ENCODE peak calls at places on chromosomes 13 and 19, in five cellular contexts. R, Z, S, F and T are unnamed samples.

GRCh38 chr13:20221772-20222171 is 10.3 kb downstream of the GJB6 start:
- DNase-seq in S (no peak), R (no peak), Z (peak; percentile 73), F (no peak), T (no peak)

GRCh38 chr13:30240608-30241007 is 66.7 kb downstream of the KATNAL1 start:
- DNase-seq in Z (no peak), R (no peak), S (no peak), F (no peak), T (no peak)

GRCh38 chr19:24048261-24048660 is 38.7 kb upstream of the ZNF254 start:
- DNase-seq in F (no peak), S (no peak), R (no peak), Z (no peak), T (no peak)

GRCh38 chr13:19959141-19959830 is 759 bp downstream of the ZMYM2 start:
- DNase-seq in R (peak; percentile 38), F (peak; percentile 77), S (peak; percentile 39), Z (peak; percentile 86), T (peak; percentile 44)

GRCh38 chr19:14761607-14762006 is 16.8 kb downstream of the ADGRE2 start:
- DNase-seq in F (no peak), R (no peak), Z (no peak), S (no peak), T (no peak)

GRCh38 chr13:40434516-40435397 is 231.7 kb downstream of the FOXO1 start:
- DNase-seq in F (no peak), R (no peak), Z (no peak), S (no peak), T (no peak)

GRCh38 chr19:52516191-52516590 is 11.3 kb upstream of the ZNF808 start:
- DNase-seq in R (no peak), Z (no peak), F (no peak), S (no peak), T (no peak)

GRCh38 chr13:113040597-113041292 is 64.8 kb upstream of the F7 start:
- DNase-seq in S (no peak), Z (no peak), R (no peak), F (no peak), T (no peak)

GRCh38 chr19:15399635-15400034 is 19.2 kb downstream of the AKAP8L start:
- DNase-seq in F (peak; percentile 43), S (no peak), R (no peak), Z (no peak), T (no peak)

GRCh38 chr19:19132912-19133311 is 5.4 kb downstream of the TMEM161A start:
- DNase-seq in Z (no peak), S (no peak), R (no peak), F (no peak), T (no peak)

GRCh38 chr19:18905520-18906236 is 9.7 kb upstream of the CERS1 start:
- DNase-seq in Z (peak; percentile 59), S (no peak), F (no peak), R (no peak), T (no peak)

GRCh38 chr13:28181413-28181812 is 43.1 kb downstream of the PAN3 start:
- DNase-seq in S (peak; percentile 79), F (no peak), R (no peak), Z (no peak), T (no peak)

GRCh38 chr19:29681422-29682235 is 16.4 kb downstream of the PLEKHF1 start:
- DNase-seq in Z (no peak), R (no peak), F (no peak), S (no peak), T (no peak)

GRCh38 chr19:1884291-1884718 is 991 bp downstream of the ABHD17A start:
- DNase-seq in S (no peak), F (no peak), R (peak; percentile 22), Z (no peak), T (no peak)

GRCh38 chr13:111514646-111515617 is 194.5 kb downstream of the TEX29 start:
- DNase-seq in R (no peak), F (no peak), S (no peak), Z (no peak), T (no peak)

GRCh38 chr13:114132419-114133121 is at the start of gene RASA3:
- DNase-seq in Z (peak; percentile 86), S (peak; percentile 79), F (peak; percentile 88), R (peak; percentile 90), T (peak; percentile 61)

GRCh38 chr13:95714142-95714832 is 37.3 kb downstream of the DNAJC3 start:
- DNase-seq in Z (no peak), F (no peak), R (no peak), S (peak; percentile 89), T (no peak)

GRCh38 chr19:41192574-41193419 is at the start of gene CYP2S1:
- DNase-seq in Z (peak; percentile 79), F (no peak), S (peak; percentile 22), R (peak; percentile 86), T (no peak)

GRCh38 chr13:107348931-107349330 is 781.0 kb upstream of the ARGLU1 start:
- DNase-seq in F (no peak), Z (no peak), S (peak; percentile 70), R (no peak), T (no peak)

GRCh38 chr13:46630419-46631183 is 77.6 kb downstream of the LRCH1 start:
- DNase-seq in S (no peak), Z (no peak), F (no peak), R (no peak), T (no peak)

GRCh38 chr13:48159436-48160225 is 64.7 kb upstream of the MED4 start:
- DNase-seq in S (no peak), R (no peak), F (no peak), Z (no peak), T (no peak)

GRCh38 chr13:101523154-101523669 is 70.7 kb downstream of the ITGBL1 start:
- DNase-seq in S (no peak), R (no peak), F (no peak), Z (no peak), T (no peak)
- H3K4me1 ChIP-seq in S (peaks cover 2% of the 10 kb centered on the region), R (no peaks in the 10 kb centered on the region), F (no peaks in the 10 kb centered on the region), Z (no peaks in the 10 kb centered on the region), T (no peaks in the 10 kb centered on the region)

DNA sequence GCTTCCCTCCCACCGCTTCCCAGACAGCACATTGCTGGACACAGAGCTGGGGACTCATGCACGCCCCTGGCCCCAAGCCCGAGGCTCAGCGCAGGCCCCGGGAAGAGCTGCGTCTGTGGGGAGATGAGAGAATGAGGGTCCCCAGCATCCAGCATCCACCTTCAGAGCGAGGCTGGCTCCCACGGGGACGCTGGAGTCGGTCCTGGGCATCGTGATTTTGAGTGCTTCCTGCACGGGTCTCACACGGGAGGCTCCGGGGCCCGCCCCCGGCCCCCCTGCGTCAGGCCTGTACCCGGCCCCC is 4.7 kb downstream of the NCLN start:
- DNase-seq in R (no peak), F (no peak), Z (no peak), S (no peak), T (no peak)
- H3K4me1 ChIP-seq in R (peaks cover 21% of the 10 kb centered on the region), F (no peaks in the 10 kb centered on the region), Z (peaks cover 19% of the 10 kb centered on the region), S (peaks cover 9% of the 10 kb centered on the region), T (peaks cover 10% of the 10 kb centered on the region)

GRCh38 chr19:55251296-55252081 is 7.3 kb downstream of the PPP6R1 start:
- DNase-seq in R (no peak), S (peak; percentile 16), F (no peak), Z (no peak), T (no peak)
- H3K4me1 ChIP-seq in R (peaks cover 21% of the 10 kb centered on the region), S (peaks cover 8% of the 10 kb centered on the region), F (no peaks in the 10 kb centered on the region), Z (peaks cover 44% of the 10 kb centered on the region), T (no peaks in the 10 kb centered on the region)

GRCh38 chr19:46787040-46787330 is 1.4 kb downstream of the SLC1A5 start:
- DNase-seq in Z (no peak), S (no peak), F (no peak), R (no peak), T (no peak)
- H3K4me1 ChIP-seq in Z (peaks cover 35% of the 10 kb centered on the region), S (peaks cover 12% of the 10 kb centered on the region), F (no peaks in the 10 kb centered on the region), R (peaks cover 30% of the 10 kb centered on the region), T (peaks cover 13% of the 10 kb centered on the region)

DNA sequence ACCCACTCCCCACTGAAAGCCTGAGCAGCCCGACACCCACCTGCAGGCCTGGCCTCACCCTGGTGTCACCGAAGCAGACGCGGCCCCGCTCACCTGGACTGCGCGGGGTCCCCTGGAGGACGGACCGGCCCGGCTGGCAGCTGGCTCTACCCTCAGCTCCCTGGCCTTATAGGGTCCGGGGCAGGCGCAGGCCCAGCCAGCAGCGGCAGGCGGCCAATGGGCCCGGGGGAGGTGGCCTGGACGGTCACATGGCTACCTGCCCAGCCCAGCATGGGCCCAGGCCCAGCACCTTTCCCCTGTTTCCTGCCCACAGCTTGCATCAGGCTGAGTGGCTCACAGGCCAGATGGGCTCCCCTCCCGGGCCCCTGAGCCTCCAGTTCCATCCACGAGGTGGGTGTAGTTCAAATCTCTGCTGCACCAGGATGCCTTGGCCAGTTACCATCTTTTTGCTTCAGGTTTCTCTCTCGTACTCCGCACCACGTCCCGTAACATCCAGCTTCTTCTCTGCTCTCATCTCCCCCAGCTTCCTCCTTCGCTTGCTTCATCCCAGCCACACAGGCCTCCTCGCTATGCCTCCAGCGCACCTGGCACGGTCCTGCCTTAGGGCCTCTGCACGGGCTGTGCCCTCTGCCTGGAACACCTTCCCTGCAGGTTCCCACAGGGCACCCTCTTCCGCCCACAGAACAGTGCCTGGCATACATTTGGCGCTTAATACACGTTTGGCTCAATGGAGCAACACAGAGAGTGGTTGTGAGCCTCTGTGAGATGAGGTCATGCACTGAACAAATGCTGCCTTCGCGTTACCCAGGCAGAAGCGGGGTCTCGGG is at the start of gene PLIN4:
- DNase-seq in S (peak; percentile 38), Z (no peak), F (peak; percentile 97), R (no peak), T (peak; percentile 46)
- H3K4me1 ChIP-seq in S (peaks cover 9% of the 10 kb centered on the region), Z (no peaks in the 10 kb centered on the region), F (no peaks in the 10 kb centered on the region), R (no peaks in the 10 kb centered on the region), T (no peaks in the 10 kb centered on the region)

GRCh38 chr13:79917628-79918027 is 423.3 kb downstream of the SPRY2 start:
- DNase-seq in F (no peak), Z (no peak), S (no peak), R (no peak), T (no peak)

GRCh38 chr13:79912403-79912802 is 428.5 kb downstream of the SPRY2 start:
- DNase-seq in F (no peak), S (no peak), R (no peak), Z (no peak), T (no peak)

GRCh38 chr13:79913141-79913827 is 427.6 kb downstream of the SPRY2 start:
- DNase-seq in F (no peak), S (no peak), Z (no peak), R (no peak), T (no peak)

GRCh38 chr13:79918620-79919019 is 422.3 kb downstream of the SPRY2 start:
- DNase-seq in R (no peak), Z (no peak), F (no peak), S (no peak), T (no peak)

DNA sequence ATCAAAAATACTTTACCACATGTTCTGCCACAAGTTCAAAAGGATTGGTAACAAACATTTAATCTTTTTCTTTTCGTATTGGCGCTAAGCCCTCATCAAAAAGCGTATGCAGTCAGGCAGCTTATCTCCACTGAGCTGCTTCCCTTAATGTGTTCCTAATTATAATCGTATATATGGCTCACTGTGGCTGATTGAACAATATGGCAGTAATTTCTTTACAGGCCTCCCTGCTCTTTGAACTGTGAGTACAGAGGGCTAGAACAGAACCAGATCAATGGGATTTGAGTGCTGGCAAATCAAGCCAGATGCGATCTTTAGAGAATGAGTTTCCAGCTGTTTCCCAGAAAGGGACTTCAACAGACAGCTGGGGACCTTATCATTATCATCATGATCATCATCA is 425.5 kb downstream of the SPRY2 start:
- DNase-seq in S (no peak), R (no peak), F (no peak), Z (no peak), T (no peak)
- H3K4me1 ChIP-seq in S (peaks cover 1% of the 10 kb centered on the region), R (no peaks in the 10 kb centered on the region), F (no peaks in the 10 kb centered on the region), Z (no peaks in the 10 kb centered on the region), T (no peaks in the 10 kb centered on the region)

GRCh38 chr19:46885411-46885810 is 24.6 kb downstream of the ARHGAP35 start:
- DNase-seq in F (no peak), Z (no peak), R (no peak), S (no peak), T (no peak)
- H3K4me1 ChIP-seq in F (no peaks in the 10 kb centered on the region), Z (no peaks in the 10 kb centered on the region), R (peaks cover 5% of the 10 kb centered on the region), S (no peaks in the 10 kb centered on the region), T (no peaks in the 10 kb centered on the region)